ENCODE peak calls at places on chromosome 9, in seven cellular contexts. One of them, this sample, is unnamed.

GRCh38 chr9:137168575-137168906 is 1.3 kb downstream of the LRRC26 start:
- DNase-seq in activated gamma-delta T cell treated with Interleukin-2 at 50 U/mL for 16 hours: no peak
- DNase-seq in ecto neural progenitor cell: no peak
- DNase-seq in choroid plexus epithelial cell: no peak
- DNase-seq in neural crest cell: no peak
- DNase-seq in HepG2: no peak
- DNase-seq in activated CD8-positive, alpha-beta memory T cell treated with anti-CD3 and anti-CD28 coated beads for 4 hours: no peak
- DNase-seq in this sample: no peak

GRCh38 chr9:68950689-68951088 is 63.2 kb downstream of the PRKACG start:
- DNase-seq in activated CD8-positive, alpha-beta memory T cell treated with anti-CD3 and anti-CD28 coated beads for 4 hours: no peak
- DNase-seq in neural crest cell: no peak
- DNase-seq in activated gamma-delta T cell treated with Interleukin-2 at 50 U/mL for 16 hours: no peak
- DNase-seq in HepG2: no peak
- DNase-seq in ecto neural progenitor cell: no peak
- DNase-seq in choroid plexus epithelial cell: no peak
- DNase-seq in this sample: no peak

GRCh38 chr9:81497096-81497495 is 192.3 kb downstream of the TLE1 start:
- DNase-seq in activated gamma-delta T cell treated with Interleukin-2 at 50 U/mL for 16 hours: no peak
- DNase-seq in neural crest cell: no peak
- DNase-seq in activated CD8-positive, alpha-beta memory T cell treated with anti-CD3 and anti-CD28 coated beads for 4 hours: no peak
- DNase-seq in HepG2: no peak
- DNase-seq in ecto neural progenitor cell: no peak
- DNase-seq in choroid plexus epithelial cell: no peak
- DNase-seq in this sample: no peak

GRCh38 chr9:128689293-128689770 is 310 bp downstream of the SET start:
- DNase-seq in activated gamma-delta T cell treated with Interleukin-2 at 50 U/mL for 16 hours: peak
- DNase-seq in neural crest cell: peak
- DNase-seq in choroid plexus epithelial cell: no peak
- DNase-seq in HepG2: no peak
- DNase-seq in activated CD8-positive, alpha-beta memory T cell treated with anti-CD3 and anti-CD28 coated beads for 4 hours: peak
- DNase-seq in ecto neural progenitor cell: no peak
- DNase-seq in this sample: peak

GRCh38 chr9:14236586-14236985 is 77.4 kb downstream of the NFIB start:
- DNase-seq in HepG2: no peak
- DNase-seq in activated gamma-delta T cell treated with Interleukin-2 at 50 U/mL for 16 hours: no peak
- DNase-seq in neural crest cell: no peak
- DNase-seq in activated CD8-positive, alpha-beta memory T cell treated with anti-CD3 and anti-CD28 coated beads for 4 hours: no peak
- DNase-seq in ecto neural progenitor cell: no peak
- DNase-seq in choroid plexus epithelial cell: no peak
- DNase-seq in this sample: no peak

GRCh38 chr9:117616436-117616835 is 87.8 kb upstream of the TLR4 start:
- DNase-seq in activated CD8-positive, alpha-beta memory T cell treated with anti-CD3 and anti-CD28 coated beads for 4 hours: no peak
- DNase-seq in activated gamma-delta T cell treated with Interleukin-2 at 50 U/mL for 16 hours: no peak
- DNase-seq in neural crest cell: no peak
- DNase-seq in HepG2: no peak
- DNase-seq in ecto neural progenitor cell: no peak
- DNase-seq in choroid plexus epithelial cell: no peak
- DNase-seq in this sample: peak

GRCh38 chr9:91711755-91712591 is 238.1 kb downstream of the ROR2 start:
- DNase-seq in activated gamma-delta T cell treated with Interleukin-2 at 50 U/mL for 16 hours: peak
- DNase-seq in HepG2: no peak
- DNase-seq in neural crest cell: no peak
- DNase-seq in ecto neural progenitor cell: no peak
- DNase-seq in activated CD8-positive, alpha-beta memory T cell treated with anti-CD3 and anti-CD28 coated beads for 4 hours: peak
- DNase-seq in choroid plexus epithelial cell: peak
- DNase-seq in this sample: no peak

GRCh38 chr9:98708933-98709911 is at the start of gene GABBR2:
- DNase-seq in ecto neural progenitor cell: peak
- DNase-seq in HepG2: no peak
- DNase-seq in choroid plexus epithelial cell: no peak
- DNase-seq in neural crest cell: peak
- DNase-seq in activated CD8-positive, alpha-beta memory T cell treated with anti-CD3 and anti-CD28 coated beads for 4 hours: no peak
- DNase-seq in activated gamma-delta T cell treated with Interleukin-2 at 50 U/mL for 16 hours: no peak
- DNase-seq in this sample: no peak

GRCh38 chr9:131624636-131625241 is 79.4 kb downstream of the PRRT1B start:
- DNase-seq in neural crest cell: no peak
- DNase-seq in ecto neural progenitor cell: no peak
- DNase-seq in activated gamma-delta T cell treated with Interleukin-2 at 50 U/mL for 16 hours: no peak
- DNase-seq in activated CD8-positive, alpha-beta memory T cell treated with anti-CD3 and anti-CD28 coated beads for 4 hours: no peak
- DNase-seq in choroid plexus epithelial cell: no peak
- DNase-seq in HepG2: no peak
- DNase-seq in this sample: no peak

GRCh38 chr9:136307215-136307750 is 3.4 kb upstream of the CCDC187 start:
- DNase-seq in ecto neural progenitor cell: no peak
- DNase-seq in choroid plexus epithelial cell: no peak
- DNase-seq in activated CD8-positive, alpha-beta memory T cell treated with anti-CD3 and anti-CD28 coated beads for 4 hours: no peak
- DNase-seq in neural crest cell: no peak
- DNase-seq in activated gamma-delta T cell treated with Interleukin-2 at 50 U/mL for 16 hours: no peak
- DNase-seq in HepG2: no peak
- DNase-seq in this sample: no peak

GRCh38 chr9:120850315-120850714 is 7.6 kb upstream of the PSMD5 start:
- DNase-seq in choroid plexus epithelial cell: no peak
- DNase-seq in neural crest cell: no peak
- DNase-seq in activated CD8-positive, alpha-beta memory T cell treated with anti-CD3 and anti-CD28 coated beads for 4 hours: no peak
- DNase-seq in ecto neural progenitor cell: no peak
- DNase-seq in activated gamma-delta T cell treated with Interleukin-2 at 50 U/mL for 16 hours: no peak
- DNase-seq in HepG2: no peak
- DNase-seq in this sample: no peak

GRCh38 chr9:72326643-72327042 is 38.4 kb downstream of the ZFAND5 start:
- DNase-seq in activated CD8-positive, alpha-beta memory T cell treated with anti-CD3 and anti-CD28 coated beads for 4 hours: no peak
- DNase-seq in choroid plexus epithelial cell: peak
- DNase-seq in HepG2: no peak
- DNase-seq in neural crest cell: no peak
- DNase-seq in activated gamma-delta T cell treated with Interleukin-2 at 50 U/mL for 16 hours: no peak
- DNase-seq in ecto neural progenitor cell: no peak
- DNase-seq in this sample: no peak

GRCh38 chr9:129270205-129270604 is 92.1 kb upstream of the IER5L start:
- DNase-seq in activated CD8-positive, alpha-beta memory T cell treated with anti-CD3 and anti-CD28 coated beads for 4 hours: no peak
- DNase-seq in choroid plexus epithelial cell: no peak
- DNase-seq in neural crest cell: no peak
- DNase-seq in activated gamma-delta T cell treated with Interleukin-2 at 50 U/mL for 16 hours: peak
- DNase-seq in HepG2: no peak
- DNase-seq in ecto neural progenitor cell: no peak
- DNase-seq in this sample: no peak

GRCh38 chr9:129326061-129327005 is 148.3 kb upstream of the IER5L start:
- DNase-seq in activated gamma-delta T cell treated with Interleukin-2 at 50 U/mL for 16 hours: no peak
- DNase-seq in HepG2: no peak
- DNase-seq in choroid plexus epithelial cell: no peak
- DNase-seq in activated CD8-positive, alpha-beta memory T cell treated with anti-CD3 and anti-CD28 coated beads for 4 hours: no peak
- DNase-seq in ecto neural progenitor cell: no peak
- DNase-seq in neural crest cell: no peak
- DNase-seq in this sample: no peak

GRCh38 chr9:129173296-129174101 is 4.6 kb downstream of the IER5L start:
- DNase-seq in activated CD8-positive, alpha-beta memory T cell treated with anti-CD3 and anti-CD28 coated beads for 4 hours: no peak
- DNase-seq in activated gamma-delta T cell treated with Interleukin-2 at 50 U/mL for 16 hours: no peak
- DNase-seq in HepG2: no peak
- DNase-seq in choroid plexus epithelial cell: peak
- DNase-seq in ecto neural progenitor cell: no peak
- DNase-seq in neural crest cell: no peak
- DNase-seq in this sample: no peak

GRCh38 chr9:115985657-115986056 is 167.9 kb upstream of the PAPPA start:
- DNase-seq in ecto neural progenitor cell: no peak
- DNase-seq in activated CD8-positive, alpha-beta memory T cell treated with anti-CD3 and anti-CD28 coated beads for 4 hours: no peak
- DNase-seq in HepG2: no peak
- DNase-seq in choroid plexus epithelial cell: peak
- DNase-seq in activated gamma-delta T cell treated with Interleukin-2 at 50 U/mL for 16 hours: no peak
- DNase-seq in neural crest cell: no peak
- DNase-seq in this sample: no peak

GRCh38 chr9:32672478-32672877 is 37.0 kb upstream of the TAF1L start:
- DNase-seq in activated gamma-delta T cell treated with Interleukin-2 at 50 U/mL for 16 hours: no peak
- DNase-seq in HepG2: no peak
- DNase-seq in activated CD8-positive, alpha-beta memory T cell treated with anti-CD3 and anti-CD28 coated beads for 4 hours: no peak
- DNase-seq in choroid plexus epithelial cell: peak
- DNase-seq in neural crest cell: no peak
- DNase-seq in ecto neural progenitor cell: no peak
- DNase-seq in this sample: no peak

GRCh38 chr9:32351845-32352244 is 32.6 kb upstream of the ACO1 start:
- DNase-seq in activated CD8-positive, alpha-beta memory T cell treated with anti-CD3 and anti-CD28 coated beads for 4 hours: no peak
- DNase-seq in HepG2: no peak
- DNase-seq in activated gamma-delta T cell treated with Interleukin-2 at 50 U/mL for 16 hours: no peak
- DNase-seq in choroid plexus epithelial cell: peak
- DNase-seq in ecto neural progenitor cell: no peak
- DNase-seq in neural crest cell: no peak
- DNase-seq in this sample: peak

GRCh38 chr9:123105490-123105889 is 72.0 kb downstream of the GPR21 start:
- DNase-seq in HepG2: no peak
- DNase-seq in activated CD8-positive, alpha-beta memory T cell treated with anti-CD3 and anti-CD28 coated beads for 4 hours: no peak
- DNase-seq in ecto neural progenitor cell: no peak
- DNase-seq in activated gamma-delta T cell treated with Interleukin-2 at 50 U/mL for 16 hours: no peak
- DNase-seq in neural crest cell: no peak
- DNase-seq in choroid plexus epithelial cell: no peak
- DNase-seq in this sample: no peak

GRCh38 chr9:110101531-110102161 is 106.3 kb downstream of the C9orf152 start:
- DNase-seq in neural crest cell: no peak
- DNase-seq in choroid plexus epithelial cell: no peak
- DNase-seq in activated gamma-delta T cell treated with Interleukin-2 at 50 U/mL for 16 hours: no peak
- DNase-seq in HepG2: no peak
- DNase-seq in ecto neural progenitor cell: no peak
- DNase-seq in activated CD8-positive, alpha-beta memory T cell treated with anti-CD3 and anti-CD28 coated beads for 4 hours: no peak
- DNase-seq in this sample: no peak

GRCh38 chr9:124280176-124280691 is 22.5 kb downstream of the NEK6 start:
- DNase-seq in activated CD8-positive, alpha-beta memory T cell treated with anti-CD3 and anti-CD28 coated beads for 4 hours: no peak
- DNase-seq in neural crest cell: no peak
- DNase-seq in ecto neural progenitor cell: no peak
- DNase-seq in activated gamma-delta T cell treated with Interleukin-2 at 50 U/mL for 16 hours: no peak
- DNase-seq in choroid plexus epithelial cell: peak
- DNase-seq in HepG2: no peak
- DNase-seq in this sample: no peak

GRCh38 chr9:93683331-93684134 is 107.1 kb downstream of the PHF2 start:
- DNase-seq in activated gamma-delta T cell treated with Interleukin-2 at 50 U/mL for 16 hours: peak
- DNase-seq in HepG2: no peak
- DNase-seq in activated CD8-positive, alpha-beta memory T cell treated with anti-CD3 and anti-CD28 coated beads for 4 hours: no peak
- DNase-seq in choroid plexus epithelial cell: no peak
- DNase-seq in ecto neural progenitor cell: peak
- DNase-seq in neural crest cell: peak
- DNase-seq in this sample: no peak

GRCh38 chr9:137295313-137296213 is 6.5 kb downstream of the NRARP start:
- DNase-seq in choroid plexus epithelial cell: peak
- DNase-seq in neural crest cell: peak
- DNase-seq in ecto neural progenitor cell: peak
- DNase-seq in activated gamma-delta T cell treated with Interleukin-2 at 50 U/mL for 16 hours: peak
- DNase-seq in HepG2: no peak
- DNase-seq in activated CD8-positive, alpha-beta memory T cell treated with anti-CD3 and anti-CD28 coated beads for 4 hours: no peak
- DNase-seq in this sample: peak

GRCh38 chr9:112866662-112867274 is 23.9 kb downstream of the SLC46A2 start:
- DNase-seq in HepG2: no peak
- DNase-seq in choroid plexus epithelial cell: peak
- DNase-seq in activated CD8-positive, alpha-beta memory T cell treated with anti-CD3 and anti-CD28 coated beads for 4 hours: no peak
- DNase-seq in ecto neural progenitor cell: no peak
- DNase-seq in activated gamma-delta T cell treated with Interleukin-2 at 50 U/mL for 16 hours: no peak
- DNase-seq in neural crest cell: no peak
- DNase-seq in this sample: no peak

GRCh38 chr9:98271479-98271878 is 16.0 kb upstream of the TBC1D2 start:
- DNase-seq in activated gamma-delta T cell treated with Interleukin-2 at 50 U/mL for 16 hours: no peak
- DNase-seq in activated CD8-positive, alpha-beta memory T cell treated with anti-CD3 and anti-CD28 coated beads for 4 hours: no peak
- DNase-seq in choroid plexus epithelial cell: peak
- DNase-seq in ecto neural progenitor cell: no peak
- DNase-seq in HepG2: no peak
- DNase-seq in neural crest cell: no peak
- DNase-seq in this sample: no peak

GRCh38 chr9:124443625-124444024 is 6.6 kb upstream of the ADGRD2 start:
- DNase-seq in ecto neural progenitor cell: no peak
- DNase-seq in activated CD8-positive, alpha-beta memory T cell treated with anti-CD3 and anti-CD28 coated beads for 4 hours: no peak
- DNase-seq in choroid plexus epithelial cell: no peak
- DNase-seq in neural crest cell: no peak
- DNase-seq in HepG2: no peak
- DNase-seq in activated gamma-delta T cell treated with Interleukin-2 at 50 U/mL for 16 hours: no peak
- DNase-seq in this sample: no peak

GRCh38 chr9:95157491-95158151 is 159.9 kb downstream of the FANCC start:
- DNase-seq in HepG2: peak
- DNase-seq in activated gamma-delta T cell treated with Interleukin-2 at 50 U/mL for 16 hours: no peak
- DNase-seq in choroid plexus epithelial cell: peak
- DNase-seq in activated CD8-positive, alpha-beta memory T cell treated with anti-CD3 and anti-CD28 coated beads for 4 hours: no peak
- DNase-seq in ecto neural progenitor cell: no peak
- DNase-seq in neural crest cell: no peak
- DNase-seq in this sample: peak

GRCh38 chr9:1042466-1042865 is 7.7 kb upstream of the DMRT2 start:
- DNase-seq in activated gamma-delta T cell treated with Interleukin-2 at 50 U/mL for 16 hours: no peak
- DNase-seq in choroid plexus epithelial cell: no peak
- DNase-seq in ecto neural progenitor cell: peak
- DNase-seq in neural crest cell: peak
- DNase-seq in HepG2: no peak
- DNase-seq in activated CD8-positive, alpha-beta memory T cell treated with anti-CD3 and anti-CD28 coated beads for 4 hours: no peak
- DNase-seq in this sample: no peak

GRCh38 chr9:89658931-89659330 is 54.1 kb downstream of the GADD45G start:
- DNase-seq in activated gamma-delta T cell treated with Interleukin-2 at 50 U/mL for 16 hours: no peak
- DNase-seq in neural crest cell: no peak
- DNase-seq in choroid plexus epithelial cell: no peak
- DNase-seq in ecto neural progenitor cell: no peak
- DNase-seq in HepG2: no peak
- DNase-seq in activated CD8-positive, alpha-beta memory T cell treated with anti-CD3 and anti-CD28 coated beads for 4 hours: no peak
- DNase-seq in this sample: no peak

GRCh38 chr9:114434878-114435311 is 47.1 kb upstream of the AKNA start:
- DNase-seq in choroid plexus epithelial cell: peak
- DNase-seq in ecto neural progenitor cell: no peak
- DNase-seq in neural crest cell: no peak
- DNase-seq in activated CD8-positive, alpha-beta memory T cell treated with anti-CD3 and anti-CD28 coated beads for 4 hours: no peak
- DNase-seq in HepG2: peak
- DNase-seq in activated gamma-delta T cell treated with Interleukin-2 at 50 U/mL for 16 hours: no peak
- DNase-seq in this sample: no peak

GRCh38 chr9:97570899-97571298 is 62.3 kb downstream of the TSTD2 start:
- DNase-seq in activated gamma-delta T cell treated with Interleukin-2 at 50 U/mL for 16 hours: no peak
- DNase-seq in choroid plexus epithelial cell: no peak
- DNase-seq in neural crest cell: no peak
- DNase-seq in ecto neural progenitor cell: peak
- DNase-seq in HepG2: no peak
- DNase-seq in activated CD8-positive, alpha-beta memory T cell treated with anti-CD3 and anti-CD28 coated beads for 4 hours: no peak
- DNase-seq in this sample: no peak

GRCh38 chr9:105693435-105694275 is 686 bp upstream of the TMEM38B start:
- DNase-seq in ecto neural progenitor cell: no peak
- DNase-seq in HepG2: no peak
- DNase-seq in neural crest cell: no peak
- DNase-seq in activated CD8-positive, alpha-beta memory T cell treated with anti-CD3 and anti-CD28 coated beads for 4 hours: no peak
- DNase-seq in choroid plexus epithelial cell: no peak
- DNase-seq in activated gamma-delta T cell treated with Interleukin-2 at 50 U/mL for 16 hours: no peak
- DNase-seq in this sample: no peak

GRCh38 chr9:117435630-117436261 is 20.9 kb upstream of the ASTN2 start:
- DNase-seq in neural crest cell: no peak
- DNase-seq in activated CD8-positive, alpha-beta memory T cell treated with anti-CD3 and anti-CD28 coated beads for 4 hours: no peak
- DNase-seq in choroid plexus epithelial cell: no peak
- DNase-seq in activated gamma-delta T cell treated with Interleukin-2 at 50 U/mL for 16 hours: no peak
- DNase-seq in HepG2: no peak
- DNase-seq in ecto neural progenitor cell: no peak
- DNase-seq in this sample: no peak

GRCh38 chr9:131848570-131849160 is 108.8 kb upstream of the RAPGEF1 start:
- DNase-seq in neural crest cell: no peak
- DNase-seq in choroid plexus epithelial cell: no peak
- DNase-seq in ecto neural progenitor cell: no peak
- DNase-seq in activated gamma-delta T cell treated with Interleukin-2 at 50 U/mL for 16 hours: no peak
- DNase-seq in activated CD8-positive, alpha-beta memory T cell treated with anti-CD3 and anti-CD28 coated beads for 4 hours: no peak
- DNase-seq in HepG2: no peak
- DNase-seq in this sample: no peak

GRCh38 chr9:6907772-6908381 is 150.1 kb downstream of the KDM4C start:
- DNase-seq in neural crest cell: peak
- DNase-seq in activated gamma-delta T cell treated with Interleukin-2 at 50 U/mL for 16 hours: no peak
- DNase-seq in HepG2: peak
- DNase-seq in activated CD8-positive, alpha-beta memory T cell treated with anti-CD3 and anti-CD28 coated beads for 4 hours: no peak
- DNase-seq in ecto neural progenitor cell: no peak
- DNase-seq in choroid plexus epithelial cell: peak
- DNase-seq in this sample: peak

GRCh38 chr9:116515541-116515940 is 171.6 kb upstream of the TRIM32 start:
- DNase-seq in choroid plexus epithelial cell: no peak
- DNase-seq in activated gamma-delta T cell treated with Interleukin-2 at 50 U/mL for 16 hours: no peak
- DNase-seq in neural crest cell: no peak
- DNase-seq in activated CD8-positive, alpha-beta memory T cell treated with anti-CD3 and anti-CD28 coated beads for 4 hours: no peak
- DNase-seq in HepG2: no peak
- DNase-seq in ecto neural progenitor cell: no peak
- DNase-seq in this sample: no peak

GRCh38 chr9:69579749-69580581 is 92.2 kb downstream of the APBA1 start:
- DNase-seq in HepG2: peak
- DNase-seq in ecto neural progenitor cell: no peak
- DNase-seq in neural crest cell: no peak
- DNase-seq in activated CD8-positive, alpha-beta memory T cell treated with anti-CD3 and anti-CD28 coated beads for 4 hours: no peak
- DNase-seq in choroid plexus epithelial cell: no peak
- DNase-seq in activated gamma-delta T cell treated with Interleukin-2 at 50 U/mL for 16 hours: no peak
- DNase-seq in this sample: no peak

GRCh38 chr9:113508111-113508749 is 44.7 kb downstream of the RGS3 start:
- DNase-seq in neural crest cell: no peak
- DNase-seq in HepG2: peak
- DNase-seq in ecto neural progenitor cell: no peak
- DNase-seq in activated CD8-positive, alpha-beta memory T cell treated with anti-CD3 and anti-CD28 coated beads for 4 hours: no peak
- DNase-seq in choroid plexus epithelial cell: peak
- DNase-seq in activated gamma-delta T cell treated with Interleukin-2 at 50 U/mL for 16 hours: no peak
- DNase-seq in this sample: no peak

This sample was measured in BE2C.